ENCODE peak calls at places on chromosomes 5 and 9, in five cellular contexts. V, X, C, S and U are unnamed samples.

GRCh38 chr5:143434261-143435206 is 31.0 kb upstream of the NR3C1 start:
- DNase-seq in V (no peak), X (no peak), C (no peak), S (peak; percentile 23), U (no peak)

GRCh38 chr9:125915606-125916005 is 168.4 kb downstream of the PBX3 start:
- DNase-seq in V (no peak), X (no peak), C (no peak), S (no peak), U (no peak)

GRCh38 chr9:78601957-78602565 is 305.1 kb downstream of the PSAT1 start:
- DNase-seq in V (peak; percentile 33), X (no peak), C (no peak), S (no peak), U (peak; percentile 80)

GRCh38 chr5:112228672-112229071 is 190.4 kb downstream of the EPB41L4A start:
- DNase-seq in V (peak; percentile 20), X (no peak), C (peak; percentile 51), S (no peak), U (peak; percentile 75)

GRCh38 chr5:1730487-1730847 is 69.2 kb downstream of the MRPL36 start:
- DNase-seq in V (no peak), X (no peak), C (peak; percentile 12), S (no peak), U (no peak)

GRCh38 chr9:97160255-97160654 is 121.3 kb upstream of the CTSV start:
- DNase-seq in V (no peak), X (no peak), C (no peak), S (no peak), U (no peak)

GRCh38 chr5:91311697-91312501 is 71.2 kb downstream of the ARRDC3 start:
- DNase-seq in V (peak; percentile 47), X (peak; percentile 9), C (no peak), S (peak; percentile 37), U (peak; percentile 94)

GRCh38 chr9:133711428-133712220 is 26.5 kb downstream of the SARDH start:
- DNase-seq in V (peak; percentile 90), X (no peak), C (no peak), S (no peak), U (no peak)

GRCh38 chr5:14476791-14477435 is 104.7 kb upstream of the OTULINL start:
- DNase-seq in V (peak; percentile 60), X (no peak), C (no peak), S (no peak), U (peak; percentile 40)

GRCh38 chr5:154078305-154078704 is 39.5 kb downstream of the MFAP3 start:
- DNase-seq in V (no peak), X (peak; percentile 31), C (no peak), S (no peak), U (peak; percentile 25)